ENCODE peak calls at places on chromosomes 7 and 10, in four cellular contexts. B is brain microvascular endothelial cell, P is cardiac muscle cell, A is colonic mucosa. M is an unnamed sample.

GRCh38 chr10:72260215-72260587 is 13.5 kb upstream of the DDIT4 start:
- DNase-seq in B (no peak), P (no peak), A (no peak), M (no peak)

GRCh38 chr10:19993714-19994343 is 177.6 kb downstream of the PLXDC2 start:
- DNase-seq in B (no peak), P (no peak), A (no peak), M (no peak)

GRCh38 chr10:15836797-15837196 is 23.5 kb downstream of the MINDY3 start:
- DNase-seq in B (no peak), P (no peak), A (no peak), M (no peak)

GRCh38 chr10:60537697-60538096 is 148.0 kb upstream of the ANK3 start:
- DNase-seq in B (no peak), P (no peak), A (no peak), M (no peak)

GRCh38 chr10:17084989-17085725 is 44.5 kb downstream of the CUBN start:
- DNase-seq in B (no peak), P (no peak), A (no peak), M (no peak)

GRCh38 chr7:26681819-26682418 is 182.5 kb downstream of the SKAP2 start:
- DNase-seq in B (no peak), P (peak; percentile 24), A (no peak), M (peak; percentile 29)

GRCh38 chr7:86914468-86915054 is 144.9 kb downstream of the ELAPOR2 start:
- DNase-seq in B (no peak), P (peak; percentile 32), A (no peak), M (peak; percentile 16)

GRCh38 chr10:101292194-101293006 is 61.6 kb upstream of the BTRC start:
- DNase-seq in B (no peak), P (peak; percentile 52), A (no peak), M (peak; percentile 50)

GRCh38 chr7:95578299-95578855 is 17.9 kb downstream of the PDK4 start:
- DNase-seq in B (no peak), P (no peak), A (no peak), M (peak; percentile 7)

GRCh38 chr10:58743466-58744115 is 230.9 kb downstream of the BICC1 start:
- DNase-seq in B (peak; percentile 94), P (peak; percentile 46), A (no peak), M (peak; percentile 45)

GRCh38 chr10:93742633-93743349 is 14.9 kb upstream of the LGI1 start:
- DNase-seq in B (no peak), P (no peak), A (no peak), M (no peak)

GRCh38 chr10:75926763-75927162 is 495.3 kb downstream of the LRMDA start:
- DNase-seq in B (peak; percentile 17), P (peak; percentile 62), A (peak; percentile 40), M (no peak)

GRCh38 chr7:109375857-109376256 is 806.2 kb downstream of the DNAJB9 start:
- DNase-seq in B (no peak), P (no peak), A (no peak), M (no peak)

GRCh38 chr7:106717997-106718871 is 57.3 kb upstream of the CCDC71L start:
- DNase-seq in B (peak; percentile 95), P (no peak), A (peak; percentile 21), M (peak; percentile 77)

DNA sequence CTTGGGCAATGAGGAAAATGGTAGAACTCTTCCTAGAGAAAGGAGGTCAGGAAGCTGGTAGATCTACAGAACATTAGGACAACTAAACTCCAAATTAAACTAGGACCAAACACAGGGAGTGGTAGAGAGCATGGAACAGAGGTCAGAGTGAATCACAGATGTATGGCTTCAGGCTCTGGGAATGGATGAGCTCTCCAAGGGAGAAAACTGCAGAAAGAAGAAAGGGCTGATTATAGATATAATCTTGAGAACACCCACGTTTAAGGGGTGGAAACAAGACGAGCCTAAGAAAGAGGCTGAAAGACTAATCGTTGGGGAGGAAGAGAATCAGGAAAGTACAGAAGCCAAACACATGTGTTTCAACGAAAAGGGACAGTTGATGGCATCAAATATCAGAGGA is 41.5 kb downstream of the NUDCD3 start:
- DNase-seq in B (no peak), P (no peak), A (no peak), M (no peak)
- H3K36me3 ChIP-seq in B (no peaks in the 10 kb centered on the region), P (peaks cover 3% of the 10 kb centered on the region), A (no peaks in the 10 kb centered on the region), M (no peaks in the 10 kb centered on the region)

DNA sequence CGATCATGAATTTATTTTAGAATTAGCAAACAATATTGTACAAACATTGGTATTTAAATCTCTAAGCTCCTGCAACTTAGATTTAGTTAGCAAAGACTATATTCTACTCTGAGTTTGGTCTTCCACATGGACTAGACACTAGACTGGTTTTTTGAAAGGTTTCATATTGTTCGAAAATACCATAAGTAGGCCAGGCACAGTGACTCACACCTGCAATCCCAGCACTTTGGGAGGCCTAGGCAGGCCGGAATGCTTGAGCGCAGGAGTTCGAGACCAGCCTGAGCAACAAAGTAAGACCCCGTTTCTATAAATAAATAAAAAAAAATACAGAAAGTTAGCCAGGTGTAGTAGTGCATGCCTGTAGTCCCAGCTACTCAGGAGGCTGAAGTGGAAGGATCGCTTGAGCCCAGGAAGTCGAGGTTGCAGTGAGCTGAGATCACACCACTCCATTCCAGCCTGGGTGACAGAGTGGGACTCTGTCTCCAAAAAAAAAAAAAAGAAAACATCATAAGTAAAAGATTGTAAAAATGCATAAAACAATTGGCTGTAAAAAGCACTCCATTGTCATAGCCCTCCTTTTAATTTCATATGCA is 73.1 kb downstream of the ABCC2 start:
- DNase-seq in B (no peak), P (no peak), A (no peak), M (no peak)
- H3K36me3 ChIP-seq in B (no peaks in the 10 kb centered on the region), P (no peaks in the 10 kb centered on the region), A (no peaks in the 10 kb centered on the region), M (no peaks in the 10 kb centered on the region)

GRCh38 chr10:5911670-5912069 is 21.6 kb downstream of the FBH1 start:
- DNase-seq in B (no peak), P (no peak), A (no peak), M (no peak)
- H3K36me3 ChIP-seq in B (peaks cover 71% of the 10 kb centered on the region), P (peaks cover 69% of the 10 kb centered on the region), A (peaks cover 39% of the 10 kb centered on the region), M (no peaks in the 10 kb centered on the region)

GRCh38 chr10:77045046-77045445 is 592.6 kb downstream of the KCNMA1 start:
- DNase-seq in B (no peak), P (no peak), A (no peak), M (no peak)

GRCh38 chr10:77043364-77043763 is 594.2 kb downstream of the KCNMA1 start:
- DNase-seq in B (peak; percentile 11), P (no peak), A (no peak), M (no peak)

GRCh38 chr10:77042706-77043105 is 594.9 kb downstream of the KCNMA1 start:
- DNase-seq in B (no peak), P (no peak), A (no peak), M (no peak)

GRCh38 chr10:77038412-77038806 is 599.2 kb downstream of the KCNMA1 start:
- DNase-seq in B (no peak), P (no peak), A (no peak), M (no peak)

DNA sequence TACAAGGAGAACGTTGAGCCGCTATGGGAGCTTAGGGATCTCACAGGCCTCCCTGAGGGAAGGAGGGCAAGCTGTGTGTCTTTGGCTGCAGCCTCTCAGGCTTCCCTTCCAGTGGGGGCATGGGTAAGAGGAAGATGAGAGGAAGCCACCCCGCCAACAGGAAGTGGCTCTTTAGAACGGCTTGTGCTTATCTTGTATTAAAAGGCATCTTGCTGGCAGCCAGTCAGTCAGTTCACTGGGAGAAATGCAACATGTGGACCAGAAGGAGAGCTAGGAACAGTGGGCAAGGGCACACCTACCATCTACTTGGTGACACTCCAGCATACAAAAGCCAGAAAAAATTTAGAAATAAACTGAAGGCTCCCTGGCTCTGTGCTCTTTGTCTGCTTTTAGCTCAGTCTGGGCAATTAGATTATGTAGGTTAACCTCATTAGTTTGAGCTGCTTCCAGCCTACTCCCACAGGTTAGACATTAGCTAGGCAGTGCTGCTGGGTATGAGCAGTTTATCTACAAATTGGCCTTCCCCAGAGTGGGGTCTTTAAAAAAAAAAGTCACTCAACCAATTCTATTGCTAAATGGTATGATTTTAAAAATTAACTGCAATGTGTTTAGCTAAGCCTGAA is 595.9 kb downstream of the KCNMA1 start:
- DNase-seq in B (peak; percentile 6), P (no peak), A (peak; percentile 20), M (no peak)
- H3K36me3 ChIP-seq in B (no peaks in the 10 kb centered on the region), P (no peaks in the 10 kb centered on the region), A (no peaks in the 10 kb centered on the region), M (no peaks in the 10 kb centered on the region)

GRCh38 chr7:75555736-75556135 is 63.6 kb downstream of the SPDYE5 start:
- DNase-seq in B (no peak), P (no peak), A (no peak), M (no peak)
- H3K36me3 ChIP-seq in B (no peaks in the 10 kb centered on the region), P (peaks cover 36% of the 10 kb centered on the region), A (no peaks in the 10 kb centered on the region), M (no peaks in the 10 kb centered on the region)

GRCh38 chr10:74081918-74082317 is 68.7 kb downstream of the AP3M1 start:
- DNase-seq in B (no peak), P (no peak), A (no peak), M (no peak)
- H3K36me3 ChIP-seq in B (peaks cover 41% of the 10 kb centered on the region), P (peaks cover 32% of the 10 kb centered on the region), A (no peaks in the 10 kb centered on the region), M (no peaks in the 10 kb centered on the region)

GRCh38 chr7:152442330-152442835 is 6.6 kb upstream of the KMT2C start:
- DNase-seq in B (no peak), P (no peak), A (no peak), M (no peak)

DNA sequence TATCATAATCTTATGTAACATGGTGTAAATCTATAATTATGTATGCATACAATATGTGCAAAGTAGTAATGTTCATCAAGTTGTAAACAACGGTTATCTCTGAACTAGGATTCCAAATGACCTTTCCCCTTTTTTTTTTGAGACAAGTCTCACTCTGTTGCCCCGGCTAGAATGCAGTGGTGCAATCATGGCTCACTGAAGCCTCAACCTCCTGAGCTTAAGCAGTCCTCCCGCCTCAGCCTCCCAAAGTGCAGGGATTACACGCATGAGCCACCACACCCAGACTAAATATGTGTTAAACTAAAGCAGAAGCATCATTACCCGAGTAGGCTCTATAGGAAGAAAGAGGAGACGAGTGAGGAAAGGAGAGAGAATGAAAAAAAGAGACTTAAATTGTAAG is 7.8 kb upstream of the KMT2C start:
- DNase-seq in B (no peak), P (no peak), A (no peak), M (no peak)
- H3K36me3 ChIP-seq in B (no peaks in the 10 kb centered on the region), P (no peaks in the 10 kb centered on the region), A (no peaks in the 10 kb centered on the region), M (no peaks in the 10 kb centered on the region)

GRCh38 chr7:158861004-158861787 is 4.8 kb downstream of the DYNC2I1 start:
- DNase-seq in B (no peak), P (no peak), A (no peak), M (no peak)

GRCh38 chr7:158861936-158862704 is 5.8 kb downstream of the DYNC2I1 start:
- DNase-seq in B (no peak), P (no peak), A (no peak), M (no peak)

GRCh38 chr7:158856883-158857668 is 718 bp downstream of the DYNC2I1 start:
- DNase-seq in B (no peak), P (no peak), A (no peak), M (no peak)

GRCh38 chr7:158860394-158860793 is 4.0 kb downstream of the DYNC2I1 start:
- DNase-seq in B (no peak), P (no peak), A (no peak), M (no peak)

GRCh38 chr7:158858592-158859503 is 2.5 kb downstream of the DYNC2I1 start:
- DNase-seq in B (no peak), P (peak; percentile 24), A (no peak), M (no peak)
- H3K36me3 ChIP-seq in B (no peaks in the 10 kb centered on the region), P (no peaks in the 10 kb centered on the region), A (no peaks in the 10 kb centered on the region), M (no peaks in the 10 kb centered on the region)

GRCh38 chr10:92187101-92187500 is 103.8 kb downstream of the CPEB3 start:
- DNase-seq in B (no peak), P (no peak), A (no peak), M (no peak)
- H3K36me3 ChIP-seq in B (no peaks in the 10 kb centered on the region), P (no peaks in the 10 kb centered on the region), A (no peaks in the 10 kb centered on the region), M (no peaks in the 10 kb centered on the region)

M was measured in hepatocyte.